ENCODE peak calls at places on chromosomes 4 and X, in seven cellular contexts. One of them, this sample, is unnamed.

GRCh38 chr4:66160606-66161005 is 490.3 kb upstream of the EPHA5 start:
- DNase-seq in A549: no peak
- DNase-seq in stomach: no peak
- DNase-seq in hepatocyte: no peak
- DNase-seq in psoas muscle: no peak
- DNase-seq in HFF-Myc: no peak
- DNase-seq in fibroblast of lung: no peak
- DNase-seq in this sample: no peak

GRCh38 chr4:184688447-184688846 is 38.9 kb downstream of the PRIMPOL start:
- DNase-seq in A549: peak; percentile 38
- DNase-seq in stomach: no peak
- DNase-seq in hepatocyte: peak; percentile 13
- DNase-seq in psoas muscle: no peak
- DNase-seq in HFF-Myc: peak; percentile 72
- DNase-seq in fibroblast of lung: peak; percentile 68
- DNase-seq in this sample: peak; percentile 69

GRCh38 chr4:184805462-184806245 is 20.1 kb downstream of the ACSL1 start:
- DNase-seq in A549: no peak
- DNase-seq in stomach: peak; percentile 82
- DNase-seq in hepatocyte: peak; percentile 57
- DNase-seq in psoas muscle: peak; percentile 88
- DNase-seq in HFF-Myc: no peak
- DNase-seq in fibroblast of lung: peak; percentile 39
- DNase-seq in this sample: peak; percentile 48

GRCh38 chrX:38941675-38942074 is 140.4 kb downstream of the MID1IP1 start:
- DNase-seq in A549: no peak
- DNase-seq in stomach: no peak
- DNase-seq in hepatocyte: no peak
- DNase-seq in psoas muscle: no peak
- DNase-seq in HFF-Myc: no peak
- DNase-seq in fibroblast of lung: peak; percentile 47
- DNase-seq in this sample: no peak

GRCh38 chr4:137819964-137820383 is 287.7 kb upstream of the PCDH18 start:
- DNase-seq in A549: peak; percentile 1
- DNase-seq in stomach: no peak
- DNase-seq in hepatocyte: peak; percentile 71
- DNase-seq in psoas muscle: no peak
- DNase-seq in HFF-Myc: peak; percentile 24
- DNase-seq in fibroblast of lung: peak; percentile 70
- DNase-seq in this sample: peak; percentile 32

GRCh38 chrX:135543924-135544323 is 23.5 kb downstream of the INTS6L start:
- DNase-seq in A549: no peak
- DNase-seq in stomach: no peak
- DNase-seq in hepatocyte: no peak
- DNase-seq in psoas muscle: no peak
- DNase-seq in HFF-Myc: no peak
- DNase-seq in fibroblast of lung: no peak
- DNase-seq in this sample: no peak

GRCh38 chr4:54011201-54011600 is 53.2 kb downstream of the CHIC2 start:
- DNase-seq in A549: no peak
- DNase-seq in stomach: no peak
- DNase-seq in hepatocyte: no peak
- DNase-seq in psoas muscle: no peak
- DNase-seq in HFF-Myc: no peak
- DNase-seq in fibroblast of lung: no peak
- DNase-seq in this sample: no peak

GRCh38 chr4:88008624-88009235 is 1.3 kb downstream of the PKD2 start:
- DNase-seq in A549: no peak
- DNase-seq in stomach: no peak
- DNase-seq in hepatocyte: no peak
- DNase-seq in psoas muscle: no peak
- DNase-seq in HFF-Myc: no peak
- DNase-seq in fibroblast of lung: peak; percentile 24
- DNase-seq in this sample: no peak

GRCh38 chrX:3124041-3124440 is 82.8 kb downstream of the ARSF start:
- DNase-seq in A549: no peak
- DNase-seq in stomach: no peak
- DNase-seq in hepatocyte: no peak
- DNase-seq in psoas muscle: no peak
- DNase-seq in HFF-Myc: no peak
- DNase-seq in fibroblast of lung: no peak
- DNase-seq in this sample: no peak

GRCh38 chr4:147340547-147341225 is 140.2 kb upstream of the EDNRA start:
- DNase-seq in A549: no peak
- DNase-seq in stomach: no peak
- DNase-seq in hepatocyte: no peak
- DNase-seq in psoas muscle: no peak
- DNase-seq in HFF-Myc: no peak
- DNase-seq in fibroblast of lung: no peak
- DNase-seq in this sample: no peak

GRCh38 chr4:56147371-56147770 is 198.6 kb downstream of the CEP135 start:
- DNase-seq in A549: no peak
- DNase-seq in stomach: no peak
- DNase-seq in hepatocyte: no peak
- DNase-seq in psoas muscle: no peak
- DNase-seq in HFF-Myc: no peak
- DNase-seq in fibroblast of lung: peak; percentile 51
- DNase-seq in this sample: no peak

GRCh38 chr4:112532267-112532666 is 16.3 kb upstream of the NEUROG2 start:
- DNase-seq in A549: no peak
- DNase-seq in stomach: no peak
- DNase-seq in hepatocyte: no peak
- DNase-seq in psoas muscle: no peak
- DNase-seq in HFF-Myc: no peak
- DNase-seq in fibroblast of lung: no peak
- DNase-seq in this sample: no peak

GRCh38 chrX:46165411-46165810 is 379.8 kb downstream of the ZNF674 start:
- DNase-seq in A549: no peak
- DNase-seq in stomach: no peak
- DNase-seq in hepatocyte: no peak
- DNase-seq in psoas muscle: no peak
- DNase-seq in HFF-Myc: no peak
- DNase-seq in fibroblast of lung: peak; percentile 6
- DNase-seq in this sample: no peak

GRCh38 chrX:21657318-21658151 is 595 bp downstream of the KLHL34 start:
- DNase-seq in A549: no peak
- DNase-seq in stomach: no peak
- DNase-seq in hepatocyte: no peak
- DNase-seq in psoas muscle: peak; percentile 10
- DNase-seq in HFF-Myc: no peak
- DNase-seq in fibroblast of lung: no peak
- DNase-seq in this sample: no peak

GRCh38 chr4:147371661-147372060 is 109.2 kb upstream of the EDNRA start:
- DNase-seq in A549: no peak
- DNase-seq in stomach: no peak
- DNase-seq in hepatocyte: no peak
- DNase-seq in psoas muscle: no peak
- DNase-seq in HFF-Myc: no peak
- DNase-seq in fibroblast of lung: no peak
- DNase-seq in this sample: no peak

GRCh38 chr4:13982008-13982407 is 354.5 kb upstream of the BOD1L1 start:
- DNase-seq in A549: no peak
- DNase-seq in stomach: no peak
- DNase-seq in hepatocyte: no peak
- DNase-seq in psoas muscle: no peak
- DNase-seq in HFF-Myc: no peak
- DNase-seq in fibroblast of lung: no peak
- DNase-seq in this sample: no peak

GRCh38 chr4:184343400-184344177 is 125.9 kb upstream of the ENPP6 start:
- DNase-seq in A549: peak; percentile 89
- DNase-seq in stomach: peak; percentile 77
- DNase-seq in hepatocyte: peak; percentile 84
- DNase-seq in psoas muscle: peak; percentile 62
- DNase-seq in HFF-Myc: peak; percentile 56
- DNase-seq in fibroblast of lung: peak; percentile 78
- DNase-seq in this sample: peak; percentile 65

GRCh38 chrX:75522565-75523411 is at the start of gene ZDHHC15:
- DNase-seq in A549: no peak
- DNase-seq in stomach: peak; percentile 55
- DNase-seq in hepatocyte: peak; percentile 62
- DNase-seq in psoas muscle: peak; percentile 59
- DNase-seq in HFF-Myc: no peak
- DNase-seq in fibroblast of lung: peak; percentile 18
- DNase-seq in this sample: no peak

GRCh38 chr4:4524364-4524763 is 17.5 kb downstream of the STX18 start:
- DNase-seq in A549: no peak
- DNase-seq in stomach: no peak
- DNase-seq in hepatocyte: no peak
- DNase-seq in psoas muscle: no peak
- DNase-seq in HFF-Myc: no peak
- DNase-seq in fibroblast of lung: peak; percentile 20
- DNase-seq in this sample: no peak

GRCh38 chr4:27149541-27150212 is 289.0 kb downstream of the STIM2 start:
- DNase-seq in A549: no peak
- DNase-seq in stomach: no peak
- DNase-seq in hepatocyte: no peak
- DNase-seq in psoas muscle: no peak
- DNase-seq in HFF-Myc: no peak
- DNase-seq in fibroblast of lung: peak; percentile 7
- DNase-seq in this sample: no peak

GRCh38 chr4:55272576-55272975 is 73.5 kb upstream of the SRD5A3 start:
- DNase-seq in A549: no peak
- DNase-seq in stomach: no peak
- DNase-seq in hepatocyte: no peak
- DNase-seq in psoas muscle: no peak
- DNase-seq in HFF-Myc: no peak
- DNase-seq in fibroblast of lung: no peak
- DNase-seq in this sample: no peak

GRCh38 chr4:107183155-107183774 is 147.2 kb upstream of the DKK2 start:
- DNase-seq in A549: peak; percentile 2
- DNase-seq in stomach: no peak
- DNase-seq in hepatocyte: peak; percentile 81
- DNase-seq in psoas muscle: no peak
- DNase-seq in HFF-Myc: peak; percentile 58
- DNase-seq in fibroblast of lung: peak; percentile 72
- DNase-seq in this sample: peak; percentile 23

GRCh38 chr4:33063238-33063637 is 2343.1 kb downstream of the PCDH7 start:
- DNase-seq in A549: no peak
- DNase-seq in stomach: no peak
- DNase-seq in hepatocyte: peak; percentile 36
- DNase-seq in psoas muscle: no peak
- DNase-seq in HFF-Myc: peak; percentile 61
- DNase-seq in fibroblast of lung: peak; percentile 51
- DNase-seq in this sample: no peak

GRCh38 chr4:3775576-3775975 is 9.4 kb downstream of the ADRA2C start:
- DNase-seq in A549: no peak
- DNase-seq in stomach: no peak
- DNase-seq in hepatocyte: no peak
- DNase-seq in psoas muscle: no peak
- DNase-seq in HFF-Myc: no peak
- DNase-seq in fibroblast of lung: no peak
- DNase-seq in this sample: no peak

GRCh38 chr4:155040031-155040430 is 168.4 kb upstream of the NPY2R start:
- DNase-seq in A549: no peak
- DNase-seq in stomach: no peak
- DNase-seq in hepatocyte: peak; percentile 22
- DNase-seq in psoas muscle: no peak
- DNase-seq in HFF-Myc: no peak
- DNase-seq in fibroblast of lung: no peak
- DNase-seq in this sample: no peak
- TF ChIP-seq CTCF in A549: no peak
- TF ChIP-seq CTCF in stomach: no peak
- TF ChIP-seq CTCF in hepatocyte: no peak
- TF ChIP-seq CTCF in psoas muscle: no peak
- TF ChIP-seq CTCF in HFF-Myc: no peak
- TF ChIP-seq CTCF in fibroblast of lung: no peak
- TF ChIP-seq CTCF in this sample: no peak

DNA sequence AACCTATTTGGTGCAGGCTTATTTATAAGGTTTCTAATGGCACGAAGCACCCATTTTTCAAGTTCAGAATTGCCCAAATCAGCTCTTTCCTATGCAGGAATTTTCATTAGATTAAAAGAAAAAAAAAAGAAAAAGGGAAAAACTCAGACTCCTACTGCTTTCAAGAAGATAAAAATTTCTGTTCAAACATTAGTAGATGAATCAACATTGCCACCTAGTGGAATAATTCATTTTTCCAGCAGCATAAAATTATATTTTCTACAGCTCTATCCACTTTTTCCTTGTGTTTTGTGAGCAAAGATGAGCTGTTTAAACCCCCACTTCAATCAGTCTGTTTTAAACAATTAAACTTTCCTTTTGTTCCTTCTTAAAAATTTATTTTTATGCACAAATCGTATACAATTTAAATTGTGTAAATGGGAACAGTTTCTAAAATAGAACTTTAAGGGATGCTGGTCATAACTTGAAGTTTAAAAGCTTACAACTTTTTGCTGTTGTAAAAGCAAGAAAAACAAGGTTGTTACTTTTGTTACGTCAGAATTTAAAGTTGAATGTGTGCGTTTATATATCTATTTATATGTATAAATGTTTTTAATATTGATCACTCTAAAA is 309.8 kb downstream of the ARAP2 start:
- DNase-seq in A549: no peak
- DNase-seq in stomach: no peak
- DNase-seq in hepatocyte: peak; percentile 63
- DNase-seq in psoas muscle: no peak
- DNase-seq in HFF-Myc: peak; percentile 12
- DNase-seq in fibroblast of lung: peak; percentile 33
- DNase-seq in this sample: no peak
- TF ChIP-seq CTCF in A549: peak; percentile 53
- TF ChIP-seq CTCF in stomach: peak; percentile 15
- TF ChIP-seq CTCF in hepatocyte: peak; percentile 79
- TF ChIP-seq CTCF in psoas muscle: peak; percentile 50
- TF ChIP-seq CTCF in HFF-Myc: no peak
- TF ChIP-seq CTCF in fibroblast of lung: peak; percentile 40
- TF ChIP-seq CTCF in this sample: no peak

GRCh38 chr4:47704693-47705325 is 133.1 kb downstream of the CORIN start:
- DNase-seq in A549: no peak
- DNase-seq in stomach: peak; percentile 35
- DNase-seq in hepatocyte: peak; percentile 69
- DNase-seq in psoas muscle: no peak
- DNase-seq in HFF-Myc: no peak
- DNase-seq in fibroblast of lung: peak; percentile 51
- DNase-seq in this sample: peak; percentile 42
- TF ChIP-seq CTCF in A549: no peak
- TF ChIP-seq CTCF in stomach: no peak
- TF ChIP-seq CTCF in hepatocyte: peak; percentile 57
- TF ChIP-seq CTCF in psoas muscle: peak; percentile 42
- TF ChIP-seq CTCF in HFF-Myc: peak; percentile 44
- TF ChIP-seq CTCF in fibroblast of lung: peak; percentile 64
- TF ChIP-seq CTCF in this sample: no peak

GRCh38 chr4:118894034-118894433 is 5.4 kb downstream of the SYNPO2 start:
- DNase-seq in A549: no peak
- DNase-seq in stomach: no peak
- DNase-seq in hepatocyte: no peak
- DNase-seq in psoas muscle: no peak
- DNase-seq in HFF-Myc: no peak
- DNase-seq in fibroblast of lung: no peak
- DNase-seq in this sample: no peak

GRCh38 chr4:118898684-118899138 is 10.1 kb downstream of the SYNPO2 start:
- DNase-seq in A549: no peak
- DNase-seq in stomach: no peak
- DNase-seq in hepatocyte: no peak
- DNase-seq in psoas muscle: peak; percentile 51
- DNase-seq in HFF-Myc: no peak
- DNase-seq in fibroblast of lung: no peak
- DNase-seq in this sample: no peak

DNA sequence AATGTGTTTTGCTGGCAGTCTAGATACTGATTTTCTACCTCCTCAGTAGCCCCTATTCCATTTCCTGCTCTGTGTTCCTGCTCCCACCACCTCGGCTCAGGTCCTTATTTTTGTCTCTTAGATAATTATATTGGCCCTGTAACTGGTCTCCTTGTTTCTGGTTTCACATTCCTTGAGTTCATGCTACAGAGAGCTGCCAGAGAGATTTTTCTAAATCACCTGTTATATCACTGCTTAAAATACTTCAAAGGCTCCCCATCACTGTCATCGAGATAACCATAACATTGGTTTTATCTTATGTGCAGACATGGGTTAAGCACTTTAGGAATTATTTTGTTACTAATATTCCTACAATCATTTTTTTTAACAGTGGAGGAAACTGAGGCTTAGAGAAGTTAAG is 9.6 kb downstream of the SYNPO2 start:
- DNase-seq in A549: no peak
- DNase-seq in stomach: no peak
- DNase-seq in hepatocyte: no peak
- DNase-seq in psoas muscle: no peak
- DNase-seq in HFF-Myc: no peak
- DNase-seq in fibroblast of lung: no peak
- DNase-seq in this sample: no peak
- TF ChIP-seq CTCF in A549: no peak
- TF ChIP-seq CTCF in stomach: no peak
- TF ChIP-seq CTCF in hepatocyte: no peak
- TF ChIP-seq CTCF in psoas muscle: no peak
- TF ChIP-seq CTCF in HFF-Myc: no peak
- TF ChIP-seq CTCF in fibroblast of lung: no peak
- TF ChIP-seq CTCF in this sample: no peak